ENCODE peak calls at places on chromosomes 6 and 20, in six cellular contexts. N is nephron progenitor cell, R is HFFc6, F is adrenal gland, U is fibroblast of mammary gland, K is A673. P is an unnamed sample.
A peak's percentile ranks its signal among the peaks of the same experiment; 100 is the strongest.

GRCh38 chr6:154410619-154411044 is 54.0 kb upstream of the IPCEF1 start:
- DNase-seq in N (peak; percentile 11), R (peak; percentile 98), F (peak; percentile 66), U (peak; percentile 97), K (peak; percentile 88), P (peak; percentile 66)

GRCh38 chr6:155273438-155273837 is 9.6 kb downstream of the CLDN20 start:
- DNase-seq in N (peak; percentile 12), R (peak; percentile 92), F (no peak), U (peak; percentile 98), K (peak; percentile 48), P (no peak)

GRCh38 chr6:105211831-105212230 is 32.0 kb upstream of the POPDC3 start:
- DNase-seq in N (no peak), R (no peak), F (no peak), U (peak; percentile 57), K (no peak), P (no peak)

GRCh38 chr6:155117266-155117665 is 122.2 kb downstream of the TIAM2 start:
- DNase-seq in N (no peak), R (peak; percentile 86), F (no peak), U (peak; percentile 44), K (no peak), P (no peak)

GRCh38 chr6:169188051-169188863 is 65.4 kb downstream of the THBS2 start:
- DNase-seq in N (no peak), R (peak; percentile 73), F (no peak), U (peak; percentile 99), K (peak; percentile 8), P (no peak)

GRCh38 chr20:44465001-44465560 is 10.6 kb upstream of the TTPAL start:
- DNase-seq in N (no peak), R (no peak), F (no peak), U (no peak), K (no peak), P (peak; percentile 84)

GRCh38 chr6:88585081-88585692 is 378.2 kb downstream of the RNGTT start:
- DNase-seq in N (no peak), R (no peak), F (no peak), U (no peak), K (no peak), P (no peak)

GRCh38 chr6:142531727-142532126 is 229.9 kb downstream of the ADGRG6 start:
- DNase-seq in N (no peak), R (peak; percentile 19), F (no peak), U (no peak), K (no peak), P (no peak)

GRCh38 chr20:39986231-39986904 is 702.7 kb downstream of the MAFB start:
- DNase-seq in N (no peak), R (no peak), F (peak; percentile 76), U (peak; percentile 58), K (peak; percentile 38), P (peak; percentile 72)

GRCh38 chr6:85676086-85676729 is 33.5 kb upstream of the SYNCRIP start:
- DNase-seq in N (no peak), R (no peak), F (peak; percentile 21), U (peak; percentile 49), K (no peak), P (no peak)

GRCh38 chr6:159874475-159874874 is 16.3 kb upstream of the MAS1 start:
- DNase-seq in N (no peak), R (no peak), F (peak; percentile 13), U (peak; percentile 49), K (no peak), P (peak; percentile 78)

GRCh38 chr20:38633577-38634093 is 32.0 kb downstream of the ARHGAP40 start:
- DNase-seq in N (peak; percentile 73), R (peak; percentile 45), F (peak; percentile 70), U (peak; percentile 49), K (peak; percentile 74), P (peak; percentile 57)

GRCh38 chr20:18057994-18058349 is 256 bp upstream of the OVOL2 start:
- DNase-seq in N (no peak), R (no peak), F (no peak), U (no peak), K (no peak), P (no peak)

GRCh38 chr6:158622545-158623190 is 21.9 kb downstream of the DYNLT1 start:
- DNase-seq in N (no peak), R (no peak), F (no peak), U (no peak), K (no peak), P (no peak)

GRCh38 chr6:46217671-46218131 is 46.9 kb upstream of the ENPP5 start:
- DNase-seq in N (no peak), R (no peak), F (peak; percentile 81), U (peak; percentile 93), K (no peak), P (peak; percentile 49)

GRCh38 chr20:41615671-41616070 is 2.5 kb downstream of the CHD6 start:
- DNase-seq in N (no peak), R (no peak), F (no peak), U (no peak), K (no peak), P (no peak)

GRCh38 chr20:34559311-34560140 is 1.0 kb downstream of the MAP1LC3A start:
- DNase-seq in N (peak; percentile 28), R (no peak), F (peak; percentile 24), U (no peak), K (no peak), P (peak; percentile 34)

GRCh38 chr6:169172435-169172834 is 81.2 kb downstream of the THBS2 start:
- DNase-seq in N (no peak), R (peak; percentile 87), F (peak; percentile 16), U (peak; percentile 94), K (no peak), P (peak; percentile 45)

DNA sequence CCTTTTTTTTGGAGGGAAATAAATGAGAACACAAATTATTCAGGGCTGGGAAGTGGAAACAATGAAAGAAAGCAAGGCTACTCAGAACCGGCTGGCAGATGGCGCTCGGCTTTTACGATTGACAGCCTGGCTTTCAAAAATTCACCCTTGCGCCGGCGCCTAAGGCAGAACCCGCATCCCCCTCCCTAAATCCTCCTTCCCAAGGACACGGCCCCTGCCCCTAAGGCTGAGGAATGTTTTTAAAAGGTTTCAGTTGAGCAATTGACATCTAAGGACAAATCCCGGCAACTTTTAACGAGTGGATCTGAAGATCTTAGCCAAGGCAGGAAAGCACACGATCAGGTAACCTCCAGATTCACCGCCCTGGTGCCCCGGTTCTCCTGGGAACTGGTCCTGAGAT is 16.3 kb downstream of the GNAS start:
- DNase-seq in N (peak; percentile 66), R (no peak), F (peak; percentile 57), U (no peak), K (no peak), P (peak; percentile 81)
- TF ChIP-seq CTCF in N (peak; percentile 17), R (peak; percentile 51), F (no peak), U (no peak), K (peak; percentile 13), P (no peak)

GRCh38 chr20:61436674-61437279 is 184.7 kb downstream of the CDH4 start:
- DNase-seq in N (no peak), R (peak; percentile 11), F (no peak), U (peak; percentile 68), K (peak; percentile 99), P (no peak)
- TF ChIP-seq CTCF in N (no peak), R (no peak), F (no peak), U (no peak), K (peak; percentile 42), P (no peak)

GRCh38 chr6:8192067-8192466 is 89.7 kb upstream of the EEF1E1 start:
- DNase-seq in N (no peak), R (no peak), F (no peak), U (no peak), K (no peak), P (no peak)
- TF ChIP-seq CTCF in N (no peak), R (no peak), F (no peak), U (no peak), K (no peak), P (no peak)

GRCh38 chr6:146381486-146381885 is 162.1 kb upstream of the RAB32 start:
- DNase-seq in N (no peak), R (no peak), F (no peak), U (no peak), K (peak; percentile 20), P (no peak)
- TF ChIP-seq CTCF in N (peak; percentile 25), R (peak; percentile 58), F (no peak), U (peak; percentile 34), K (peak; percentile 52), P (no peak)